ENCODE peak calls at places on chromosomes 3 and 15, in eight cellular contexts. Q, T, I, X, A, J, G and F are unnamed samples.

GRCh38 chr3:115861166-115861733 is 237.9 kb downstream of the GAP43 start:
- DNase-seq in Q (no peak), T (no peak), I (no peak), X (no peak), A (peak; percentile 2), J (no peak), G (no peak), F (no peak)

GRCh38 chr15:40787344-40787841 is 17.6 kb downstream of the C15orf62 start:
- DNase-seq in Q (peak; percentile 97), T (peak; percentile 71), I (peak; percentile 89), X (peak; percentile 53), A (no peak), J (peak; percentile 58), G (peak; percentile 87), F (peak; percentile 99)

GRCh38 chr3:15804553-15805095 is 6.8 kb upstream of the ANKRD28 start:
- DNase-seq in Q (no peak), T (no peak), I (no peak), X (no peak), A (peak; percentile 71), J (no peak), G (peak; percentile 47), F (peak; percentile 33)

GRCh38 chr15:90221251-90221900 is 12.4 kb downstream of the CIB1 start:
- DNase-seq in Q (no peak), T (peak; percentile 87), I (peak; percentile 16), X (no peak), A (peak; percentile 71), J (no peak), G (peak; percentile 70), F (peak; percentile 62)

GRCh38 chr3:127448161-127448561 is 142.4 kb downstream of the TPRA1 start:
- DNase-seq in Q (peak; percentile 2), T (peak; percentile 19), I (no peak), X (no peak), A (no peak), J (no peak), G (peak; percentile 23), F (no peak)

GRCh38 chr15:58748040-58748786 is 1.3 kb downstream of the ADAM10 start:
- DNase-seq in Q (no peak), T (no peak), I (no peak), X (peak; percentile 60), A (peak; percentile 70), J (no peak), G (no peak), F (no peak)

GRCh38 chr3:101128786-101129185 is 135.6 kb upstream of the ABI3BP start:
- DNase-seq in Q (peak; percentile 67), T (no peak), I (no peak), X (no peak), A (no peak), J (no peak), G (peak; percentile 8), F (peak; percentile 47)

GRCh38 chr3:137692803-137693431 is 71.2 kb upstream of the SOX14 start:
- DNase-seq in Q (peak; percentile 18), T (no peak), I (no peak), X (no peak), A (peak; percentile 58), J (no peak), G (no peak), F (no peak)

GRCh38 chr3:53545365-53546031 is 51.1 kb downstream of the CACNA1D start:
- DNase-seq in Q (no peak), T (no peak), I (no peak), X (no peak), A (no peak), J (no peak), G (no peak), F (peak; percentile 9)

GRCh38 chr3:105915524-105915923 is 46.7 kb upstream of the CBLB start:
- DNase-seq in Q (peak; percentile 91), T (no peak), I (no peak), X (no peak), A (no peak), J (no peak), G (no peak), F (no peak)

GRCh38 chr3:107269081-107269480 is 108.2 kb upstream of the CCDC54 start:
- DNase-seq in Q (no peak), T (no peak), I (no peak), X (no peak), A (no peak), J (no peak), G (no peak), F (no peak)